ENCODE peak calls at places on chromosome 21, in seven cellular contexts. One of them, this sample, is unnamed.

GRCh38 chr21:15895142-15896106 is 165.6 kb downstream of the USP25 start:
- DNase-seq in cardiac fibroblast: peak; percentile 14
- DNase-seq in left ventricle myocardium inferior: no peak
- DNase-seq in foreskin fibroblast: no peak
- DNase-seq in tibial artery: no peak
- DNase-seq in spleen: no peak
- DNase-seq in CD8-positive, alpha-beta T cell: no peak
- DNase-seq in this sample: no peak

GRCh38 chr21:29300547-29301138 is 1.9 kb downstream of the BACH1 start:
- DNase-seq in spleen: no peak
- DNase-seq in left ventricle myocardium inferior: no peak
- DNase-seq in tibial artery: no peak
- DNase-seq in CD8-positive, alpha-beta T cell: no peak
- DNase-seq in cardiac fibroblast: peak; percentile 18
- DNase-seq in foreskin fibroblast: no peak
- DNase-seq in this sample: no peak

GRCh38 chr21:30349572-30349971 is 1.2 kb upstream of the KRTAP23-1 start:
- DNase-seq in spleen: no peak
- DNase-seq in left ventricle myocardium inferior: no peak
- DNase-seq in foreskin fibroblast: no peak
- DNase-seq in CD8-positive, alpha-beta T cell: no peak
- DNase-seq in cardiac fibroblast: peak; percentile 10
- DNase-seq in tibial artery: no peak
- DNase-seq in this sample: no peak

GRCh38 chr21:33109574-33110339 is 39.8 kb downstream of the OLIG1 start:
- DNase-seq in foreskin fibroblast: no peak
- DNase-seq in spleen: peak; percentile 80
- DNase-seq in tibial artery: no peak
- DNase-seq in left ventricle myocardium inferior: no peak
- DNase-seq in cardiac fibroblast: no peak
- DNase-seq in CD8-positive, alpha-beta T cell: no peak
- DNase-seq in this sample: no peak

GRCh38 chr21:28974531-28975227 is 18.0 kb downstream of the LTN1 start:
- DNase-seq in cardiac fibroblast: no peak
- DNase-seq in spleen: no peak
- DNase-seq in tibial artery: no peak
- DNase-seq in left ventricle myocardium inferior: no peak
- DNase-seq in CD8-positive, alpha-beta T cell: no peak
- DNase-seq in foreskin fibroblast: no peak
- DNase-seq in this sample: no peak

GRCh38 chr21:14711287-14711686 is 165.2 kb upstream of the SAMSN1 start:
- DNase-seq in foreskin fibroblast: no peak
- DNase-seq in cardiac fibroblast: no peak
- DNase-seq in spleen: no peak
- DNase-seq in tibial artery: no peak
- DNase-seq in CD8-positive, alpha-beta T cell: no peak
- DNase-seq in left ventricle myocardium inferior: no peak
- DNase-seq in this sample: no peak

GRCh38 chr21:18812308-18812707 is 408.7 kb upstream of the TMPRSS15 start:
- DNase-seq in spleen: no peak
- DNase-seq in CD8-positive, alpha-beta T cell: no peak
- DNase-seq in cardiac fibroblast: no peak
- DNase-seq in left ventricle myocardium inferior: no peak
- DNase-seq in foreskin fibroblast: no peak
- DNase-seq in tibial artery: no peak
- DNase-seq in this sample: no peak

GRCh38 chr21:33036430-33037162 is 10.9 kb downstream of the OLIG2 start:
- DNase-seq in foreskin fibroblast: peak; percentile 61
- DNase-seq in tibial artery: no peak
- DNase-seq in CD8-positive, alpha-beta T cell: peak; percentile 29
- DNase-seq in cardiac fibroblast: peak; percentile 65
- DNase-seq in spleen: peak; percentile 86
- DNase-seq in left ventricle myocardium inferior: peak; percentile 41
- DNase-seq in this sample: peak; percentile 19

GRCh38 chr21:41375875-41376274 is 14.0 kb downstream of the MX2 start:
- DNase-seq in foreskin fibroblast: no peak
- DNase-seq in cardiac fibroblast: no peak
- DNase-seq in left ventricle myocardium inferior: no peak
- DNase-seq in tibial artery: no peak
- DNase-seq in spleen: no peak
- DNase-seq in CD8-positive, alpha-beta T cell: peak; percentile 13
- DNase-seq in this sample: no peak

GRCh38 chr21:41381731-41382130 is 19.9 kb downstream of the MX2 start:
- DNase-seq in tibial artery: no peak
- DNase-seq in CD8-positive, alpha-beta T cell: no peak
- DNase-seq in left ventricle myocardium inferior: no peak
- DNase-seq in foreskin fibroblast: no peak
- DNase-seq in cardiac fibroblast: no peak
- DNase-seq in spleen: no peak
- DNase-seq in this sample: no peak

GRCh38 chr21:41377715-41378114 is 15.9 kb downstream of the MX2 start:
- DNase-seq in CD8-positive, alpha-beta T cell: no peak
- DNase-seq in cardiac fibroblast: no peak
- DNase-seq in left ventricle myocardium inferior: no peak
- DNase-seq in foreskin fibroblast: no peak
- DNase-seq in tibial artery: no peak
- DNase-seq in spleen: no peak
- DNase-seq in this sample: no peak

GRCh38 chr21:41379901-41380300 is 18.1 kb downstream of the MX2 start:
- DNase-seq in spleen: no peak
- DNase-seq in CD8-positive, alpha-beta T cell: no peak
- DNase-seq in left ventricle myocardium inferior: no peak
- DNase-seq in cardiac fibroblast: no peak
- DNase-seq in foreskin fibroblast: no peak
- DNase-seq in tibial artery: peak; percentile 34
- DNase-seq in this sample: no peak

DNA sequence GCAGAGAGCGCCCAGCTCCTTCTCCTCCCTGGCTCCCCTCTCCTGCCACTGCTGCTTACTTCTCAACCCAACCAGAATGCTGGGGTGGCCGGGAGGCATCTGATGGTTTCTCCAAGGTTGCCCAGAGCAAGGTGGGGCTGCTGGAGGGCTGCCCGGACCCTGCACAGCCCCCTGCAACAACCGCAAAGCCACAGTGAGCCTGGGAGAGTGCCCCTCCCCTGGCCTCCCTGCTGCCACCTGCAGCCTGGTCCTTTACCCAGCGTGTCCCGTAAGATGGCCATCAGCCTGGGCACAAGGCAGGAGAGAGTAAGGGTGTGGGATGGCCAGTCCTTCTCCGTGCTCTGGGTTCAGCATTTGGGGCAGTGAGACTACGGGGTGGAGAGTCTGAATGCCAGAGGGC is 17.0 kb downstream of the MX2 start:
- DNase-seq in cardiac fibroblast: no peak
- DNase-seq in CD8-positive, alpha-beta T cell: no peak
- DNase-seq in tibial artery: peak; percentile 54
- DNase-seq in spleen: no peak
- DNase-seq in foreskin fibroblast: no peak
- DNase-seq in left ventricle myocardium inferior: no peak
- DNase-seq in this sample: no peak
- TF ChIP-seq CTCF in cardiac fibroblast: no peak
- TF ChIP-seq CTCF in CD8-positive, alpha-beta T cell: no peak
- TF ChIP-seq CTCF in tibial artery: no peak
- TF ChIP-seq CTCF in spleen: no peak
- TF ChIP-seq CTCF in foreskin fibroblast: no peak
- TF ChIP-seq CTCF in left ventricle myocardium inferior: no peak
- TF ChIP-seq CTCF in this sample: no peak

GRCh38 chr21:36429672-36430546 is 44.7 kb downstream of the CHAF1B start:
- DNase-seq in cardiac fibroblast: peak; percentile 96
- DNase-seq in foreskin fibroblast: peak; percentile 99
- DNase-seq in tibial artery: peak; percentile 91
- DNase-seq in CD8-positive, alpha-beta T cell: peak; percentile 68
- DNase-seq in left ventricle myocardium inferior: peak; percentile 64
- DNase-seq in spleen: peak; percentile 85
- DNase-seq in this sample: peak; percentile 97

GRCh38 chr21:36428789-36429671 is 43.8 kb downstream of the CHAF1B start:
- DNase-seq in CD8-positive, alpha-beta T cell: no peak
- DNase-seq in cardiac fibroblast: no peak
- DNase-seq in foreskin fibroblast: no peak
- DNase-seq in tibial artery: no peak
- DNase-seq in spleen: no peak
- DNase-seq in left ventricle myocardium inferior: no peak
- DNase-seq in this sample: no peak

GRCh38 chr21:36433011-36433709 is 46.8 kb downstream of the CLDN14 start:
- DNase-seq in cardiac fibroblast: no peak
- DNase-seq in foreskin fibroblast: no peak
- DNase-seq in left ventricle myocardium inferior: no peak
- DNase-seq in CD8-positive, alpha-beta T cell: no peak
- DNase-seq in spleen: no peak
- DNase-seq in tibial artery: no peak
- DNase-seq in this sample: no peak

GRCh38 chr21:36431252-36431651 is 46.1 kb downstream of the CHAF1B start:
- DNase-seq in left ventricle myocardium inferior: no peak
- DNase-seq in CD8-positive, alpha-beta T cell: no peak
- DNase-seq in tibial artery: no peak
- DNase-seq in spleen: no peak
- DNase-seq in cardiac fibroblast: no peak
- DNase-seq in foreskin fibroblast: no peak
- DNase-seq in this sample: no peak

DNA sequence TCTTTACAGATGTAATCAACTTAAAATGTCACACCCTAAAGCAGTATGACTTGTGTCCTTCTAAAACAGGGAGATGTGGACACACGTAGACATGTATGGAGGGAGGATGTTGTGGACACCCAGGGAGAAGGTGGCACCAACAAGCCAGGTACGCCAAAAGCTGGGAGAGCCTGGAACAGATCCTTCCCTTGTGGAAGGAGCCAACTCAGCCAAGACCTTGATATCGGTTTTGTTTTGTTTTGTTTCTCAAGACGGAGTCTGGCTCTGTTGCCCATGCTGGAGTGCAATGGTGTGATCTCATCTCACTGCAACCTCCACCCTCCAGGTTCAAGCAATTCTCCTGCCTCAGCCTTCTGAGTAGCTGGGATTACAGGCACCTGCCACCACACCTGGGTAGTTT is 45.6 kb downstream of the CHAF1B start:
- DNase-seq in CD8-positive, alpha-beta T cell: no peak
- DNase-seq in tibial artery: no peak
- DNase-seq in left ventricle myocardium inferior: no peak
- DNase-seq in spleen: no peak
- DNase-seq in cardiac fibroblast: peak; percentile 37
- DNase-seq in foreskin fibroblast: no peak
- DNase-seq in this sample: no peak
- H3K4me3 ChIP-seq in CD8-positive, alpha-beta T cell: no peak overlapping the region
- H3K4me3 ChIP-seq in tibial artery: peak overlapping the region; percentile 43
- H3K4me3 ChIP-seq in left ventricle myocardium inferior: peak overlapping the region; percentile 56
- H3K4me3 ChIP-seq in spleen: no peak overlapping the region
- H3K4me3 ChIP-seq in cardiac fibroblast: peak overlapping the region; percentile 63
- H3K4me3 ChIP-seq in foreskin fibroblast: no peak overlapping the region
- H3K4me3 ChIP-seq in this sample: no peak overlapping the region

GRCh38 chr21:39085843-39086415 is 97.3 kb downstream of the PSMG1 start:
- DNase-seq in cardiac fibroblast: no peak
- DNase-seq in foreskin fibroblast: no peak
- DNase-seq in spleen: no peak
- DNase-seq in left ventricle myocardium inferior: no peak
- DNase-seq in CD8-positive, alpha-beta T cell: no peak
- DNase-seq in tibial artery: no peak
- DNase-seq in this sample: no peak

GRCh38 chr21:39086547-39086946 is 96.7 kb downstream of the PSMG1 start:
- DNase-seq in cardiac fibroblast: no peak
- DNase-seq in foreskin fibroblast: no peak
- DNase-seq in tibial artery: no peak
- DNase-seq in left ventricle myocardium inferior: no peak
- DNase-seq in CD8-positive, alpha-beta T cell: no peak
- DNase-seq in spleen: no peak
- DNase-seq in this sample: no peak

GRCh38 chr21:39087238-39087975 is 95.8 kb downstream of the PSMG1 start:
- DNase-seq in left ventricle myocardium inferior: peak; percentile 70
- DNase-seq in cardiac fibroblast: no peak
- DNase-seq in foreskin fibroblast: no peak
- DNase-seq in tibial artery: peak; percentile 77
- DNase-seq in CD8-positive, alpha-beta T cell: no peak
- DNase-seq in spleen: no peak
- DNase-seq in this sample: no peak

GRCh38 chr21:39087976-39088370 is 95.3 kb downstream of the PSMG1 start:
- DNase-seq in spleen: no peak
- DNase-seq in foreskin fibroblast: no peak
- DNase-seq in left ventricle myocardium inferior: no peak
- DNase-seq in CD8-positive, alpha-beta T cell: no peak
- DNase-seq in tibial artery: no peak
- DNase-seq in cardiac fibroblast: no peak
- DNase-seq in this sample: no peak

DNA sequence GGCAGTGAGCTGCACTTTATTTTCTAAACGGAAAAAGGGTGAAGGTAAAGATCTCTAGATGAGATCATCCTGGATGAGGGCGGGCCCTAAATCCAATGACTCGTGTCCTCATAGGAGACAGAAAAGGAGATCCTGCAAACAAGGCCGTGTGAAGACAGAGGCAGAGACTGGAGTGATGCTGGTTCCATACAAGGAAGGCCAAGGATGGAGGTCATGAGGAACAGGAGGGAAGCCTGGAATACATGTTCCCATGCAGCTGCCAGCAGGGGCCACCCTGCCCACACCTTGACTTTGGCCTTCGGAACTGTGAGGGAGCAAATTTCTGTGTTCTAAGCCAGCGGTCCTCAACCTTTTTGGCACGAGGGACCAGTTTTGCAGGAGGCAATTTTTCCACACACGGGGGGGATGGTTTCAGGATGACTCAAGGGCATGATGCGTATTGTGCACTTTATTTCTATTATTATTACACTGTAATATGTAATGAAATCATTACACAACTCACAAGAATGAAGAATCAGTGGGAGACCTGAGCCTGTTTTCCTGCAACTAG is 94.3 kb downstream of the PSMG1 start:
- DNase-seq in left ventricle myocardium inferior: no peak
- DNase-seq in foreskin fibroblast: peak; percentile 49
- DNase-seq in spleen: peak; percentile 79
- DNase-seq in CD8-positive, alpha-beta T cell: no peak
- DNase-seq in cardiac fibroblast: peak; percentile 63
- DNase-seq in tibial artery: peak; percentile 82
- DNase-seq in this sample: no peak
- TF ChIP-seq CTCF in left ventricle myocardium inferior: peak; percentile 26
- TF ChIP-seq CTCF in foreskin fibroblast: no peak
- TF ChIP-seq CTCF in spleen: no peak
- TF ChIP-seq CTCF in CD8-positive, alpha-beta T cell: no peak
- TF ChIP-seq CTCF in cardiac fibroblast: no peak
- TF ChIP-seq CTCF in tibial artery: no peak
- TF ChIP-seq CTCF in this sample: peak; percentile 6

GRCh38 chr21:34743831-34744230 is 75.0 kb downstream of the CLIC6 start:
- DNase-seq in CD8-positive, alpha-beta T cell: no peak
- DNase-seq in foreskin fibroblast: peak; percentile 52
- DNase-seq in cardiac fibroblast: peak; percentile 56
- DNase-seq in tibial artery: peak; percentile 70
- DNase-seq in left ventricle myocardium inferior: no peak
- DNase-seq in spleen: no peak
- DNase-seq in this sample: peak; percentile 46

GRCh38 chr21:34744801-34745200 is 76.0 kb downstream of the CLIC6 start:
- DNase-seq in foreskin fibroblast: no peak
- DNase-seq in cardiac fibroblast: no peak
- DNase-seq in tibial artery: no peak
- DNase-seq in CD8-positive, alpha-beta T cell: no peak
- DNase-seq in spleen: no peak
- DNase-seq in left ventricle myocardium inferior: no peak
- DNase-seq in this sample: no peak

GRCh38 chr21:34748862-34749261 is 80.1 kb downstream of the CLIC6 start:
- DNase-seq in CD8-positive, alpha-beta T cell: no peak
- DNase-seq in cardiac fibroblast: no peak
- DNase-seq in left ventricle myocardium inferior: no peak
- DNase-seq in foreskin fibroblast: no peak
- DNase-seq in spleen: no peak
- DNase-seq in tibial artery: no peak
- DNase-seq in this sample: no peak

GRCh38 chr21:34743285-34743684 is 74.5 kb downstream of the CLIC6 start:
- DNase-seq in cardiac fibroblast: no peak
- DNase-seq in spleen: no peak
- DNase-seq in CD8-positive, alpha-beta T cell: no peak
- DNase-seq in foreskin fibroblast: no peak
- DNase-seq in left ventricle myocardium inferior: no peak
- DNase-seq in tibial artery: no peak
- DNase-seq in this sample: no peak

GRCh38 chr21:34745557-34746255 is 76.9 kb downstream of the CLIC6 start:
- DNase-seq in cardiac fibroblast: peak; percentile 91
- DNase-seq in foreskin fibroblast: peak; percentile 79
- DNase-seq in tibial artery: peak; percentile 75
- DNase-seq in spleen: peak; percentile 87
- DNase-seq in left ventricle myocardium inferior: peak; percentile 57
- DNase-seq in CD8-positive, alpha-beta T cell: peak; percentile 29
- DNase-seq in this sample: peak; percentile 76
- H3K4me3 ChIP-seq in cardiac fibroblast: peak overlapping the region; percentile 44
- H3K4me3 ChIP-seq in foreskin fibroblast: peak overlapping the region; percentile 10
- H3K4me3 ChIP-seq in tibial artery: no peak overlapping the region
- H3K4me3 ChIP-seq in spleen: peak overlapping the region; percentile 3
- H3K4me3 ChIP-seq in left ventricle myocardium inferior: peak overlapping the region; percentile 39
- H3K4me3 ChIP-seq in CD8-positive, alpha-beta T cell: no peak overlapping the region
- H3K4me3 ChIP-seq in this sample: no peak overlapping the region